ENCODE peak calls at places on chromosome 16, in eight cellular contexts. One of them, this sample, is unnamed. For H3K4me1, the result is how much of the 10 kb centered on the place peaks cover.

GRCh38 chr16:1884155-1884760 is 12.3 kb upstream of the MEIOB start:
- DNase-seq in IMR-90: no peak
- DNase-seq in H1: no peak
- DNase-seq in esophagus squamous epithelium: no peak
- DNase-seq in neural progenitor cell: no peak
- DNase-seq in CD8-positive, alpha-beta T cell: no peak
- DNase-seq in thoracic aorta: no peak
- DNase-seq in CD4-positive, CD25-positive, alpha-beta regulatory T cell: no peak
- DNase-seq in this sample: no peak

GRCh38 chr16:695355-696089 is 5.3 kb upstream of the WDR24 start:
- DNase-seq in IMR-90: no peak
- DNase-seq in H1: peak
- DNase-seq in esophagus squamous epithelium: no peak
- DNase-seq in neural progenitor cell: peak
- DNase-seq in CD8-positive, alpha-beta T cell: peak
- DNase-seq in thoracic aorta: no peak
- DNase-seq in CD4-positive, CD25-positive, alpha-beta regulatory T cell: peak
- DNase-seq in this sample: no peak

GRCh38 chr16:7025616-7026190 is 306.9 kb upstream of the RBFOX1 start:
- DNase-seq in IMR-90: no peak
- DNase-seq in H1: peak
- DNase-seq in esophagus squamous epithelium: no peak
- DNase-seq in neural progenitor cell: peak
- DNase-seq in CD8-positive, alpha-beta T cell: no peak
- DNase-seq in thoracic aorta: no peak
- DNase-seq in CD4-positive, CD25-positive, alpha-beta regulatory T cell: no peak
- DNase-seq in this sample: no peak

GRCh38 chr16:49183911-49184310 is 97.7 kb downstream of the CBLN1 start:
- DNase-seq in IMR-90: no peak
- DNase-seq in H1: peak
- DNase-seq in esophagus squamous epithelium: no peak
- DNase-seq in neural progenitor cell: peak
- DNase-seq in CD8-positive, alpha-beta T cell: no peak
- DNase-seq in thoracic aorta: no peak
- DNase-seq in CD4-positive, CD25-positive, alpha-beta regulatory T cell: no peak
- DNase-seq in this sample: no peak

GRCh38 chr16:70523013-70523620 is at the start of gene COG4:
- DNase-seq in IMR-90: peak
- DNase-seq in H1: peak
- DNase-seq in esophagus squamous epithelium: peak
- DNase-seq in neural progenitor cell: peak
- DNase-seq in CD8-positive, alpha-beta T cell: peak
- DNase-seq in thoracic aorta: peak
- DNase-seq in CD4-positive, CD25-positive, alpha-beta regulatory T cell: peak
- DNase-seq in this sample: peak

GRCh38 chr16:21156767-21157467 is 1.6 kb upstream of the LDAF1 start:
- DNase-seq in IMR-90: peak
- DNase-seq in H1: peak
- DNase-seq in esophagus squamous epithelium: no peak
- DNase-seq in neural progenitor cell: peak
- DNase-seq in CD8-positive, alpha-beta T cell: no peak
- DNase-seq in thoracic aorta: no peak
- DNase-seq in CD4-positive, CD25-positive, alpha-beta regulatory T cell: no peak
- DNase-seq in this sample: no peak

GRCh38 chr16:89422905-89423630 is 67.3 kb downstream of the ANKRD11 start:
- DNase-seq in IMR-90: peak
- DNase-seq in H1: no peak
- DNase-seq in esophagus squamous epithelium: no peak
- DNase-seq in neural progenitor cell: no peak
- DNase-seq in CD8-positive, alpha-beta T cell: peak
- DNase-seq in thoracic aorta: no peak
- DNase-seq in CD4-positive, CD25-positive, alpha-beta regulatory T cell: no peak
- DNase-seq in this sample: no peak

GRCh38 chr16:87308826-87309225 is 8.4 kb downstream of the C16orf95 start:
- DNase-seq in IMR-90: no peak
- DNase-seq in H1: no peak
- DNase-seq in esophagus squamous epithelium: no peak
- DNase-seq in neural progenitor cell: no peak
- DNase-seq in CD8-positive, alpha-beta T cell: no peak
- DNase-seq in thoracic aorta: no peak
- DNase-seq in CD4-positive, CD25-positive, alpha-beta regulatory T cell: no peak
- DNase-seq in this sample: no peak

GRCh38 chr16:79172306-79172705 is 428.2 kb downstream of the MAF start:
- DNase-seq in IMR-90: no peak
- DNase-seq in H1: no peak
- DNase-seq in esophagus squamous epithelium: no peak
- DNase-seq in neural progenitor cell: no peak
- DNase-seq in CD8-positive, alpha-beta T cell: no peak
- DNase-seq in thoracic aorta: no peak
- DNase-seq in CD4-positive, CD25-positive, alpha-beta regulatory T cell: no peak
- DNase-seq in this sample: no peak

GRCh38 chr16:27403601-27403992 is 1.6 kb downstream of the IL21R start:
- DNase-seq in IMR-90: no peak
- DNase-seq in H1: no peak
- DNase-seq in esophagus squamous epithelium: no peak
- DNase-seq in neural progenitor cell: no peak
- DNase-seq in CD8-positive, alpha-beta T cell: peak
- DNase-seq in thoracic aorta: no peak
- DNase-seq in CD4-positive, CD25-positive, alpha-beta regulatory T cell: no peak
- DNase-seq in this sample: no peak
- H3K27ac ChIP-seq in IMR-90: no peak
- H3K27ac ChIP-seq in H1: no peak
- H3K27ac ChIP-seq in esophagus squamous epithelium: no peak
- H3K27ac ChIP-seq in neural progenitor cell: no peak
- H3K27ac ChIP-seq in CD8-positive, alpha-beta T cell: peak
- H3K27ac ChIP-seq in thoracic aorta: no peak
- H3K27ac ChIP-seq in CD4-positive, CD25-positive, alpha-beta regulatory T cell: peak
- H3K27ac ChIP-seq in this sample: no peak

GRCh38 chr16:27840311-27841060 is 223.0 kb downstream of the GSG1L start:
- DNase-seq in IMR-90: no peak
- DNase-seq in H1: no peak
- DNase-seq in esophagus squamous epithelium: no peak
- DNase-seq in neural progenitor cell: no peak
- DNase-seq in CD8-positive, alpha-beta T cell: no peak
- DNase-seq in thoracic aorta: no peak
- DNase-seq in CD4-positive, CD25-positive, alpha-beta regulatory T cell: no peak
- DNase-seq in this sample: no peak
- H3K4me1 ChIP-seq in IMR-90: under half
- H3K4me1 ChIP-seq in H1: under half
- H3K4me1 ChIP-seq in esophagus squamous epithelium: under half
- H3K4me1 ChIP-seq in neural progenitor cell: under half
- H3K4me1 ChIP-seq in CD8-positive, alpha-beta T cell: under half
- H3K4me1 ChIP-seq in thoracic aorta: under half
- H3K4me1 ChIP-seq in CD4-positive, CD25-positive, alpha-beta regulatory T cell: under half
- H3K4me1 ChIP-seq in this sample: under half

GRCh38 chr16:69188716-69189115 is 1.8 kb downstream of the SNTB2 start:
- DNase-seq in IMR-90: peak
- DNase-seq in H1: no peak
- DNase-seq in esophagus squamous epithelium: no peak
- DNase-seq in neural progenitor cell: peak
- DNase-seq in CD8-positive, alpha-beta T cell: no peak
- DNase-seq in thoracic aorta: no peak
- DNase-seq in CD4-positive, CD25-positive, alpha-beta regulatory T cell: no peak
- DNase-seq in this sample: no peak
- H3K4me3 ChIP-seq in IMR-90: peak
- H3K4me3 ChIP-seq in H1: peak
- H3K4me3 ChIP-seq in esophagus squamous epithelium: peak
- H3K4me3 ChIP-seq in neural progenitor cell: peak
- H3K4me3 ChIP-seq in CD8-positive, alpha-beta T cell: peak
- H3K4me3 ChIP-seq in thoracic aorta: peak
- H3K4me3 ChIP-seq in CD4-positive, CD25-positive, alpha-beta regulatory T cell: peak
- H3K4me3 ChIP-seq in this sample: peak

GRCh38 chr16:50539053-50539615 is 9.1 kb upstream of the NKD1 start:
- DNase-seq in IMR-90: no peak
- DNase-seq in H1: no peak
- DNase-seq in esophagus squamous epithelium: no peak
- DNase-seq in neural progenitor cell: peak
- DNase-seq in CD8-positive, alpha-beta T cell: no peak
- DNase-seq in thoracic aorta: no peak
- DNase-seq in CD4-positive, CD25-positive, alpha-beta regulatory T cell: no peak
- DNase-seq in this sample: no peak
- H3K27ac ChIP-seq in IMR-90: no peak
- H3K27ac ChIP-seq in H1: no peak
- H3K27ac ChIP-seq in esophagus squamous epithelium: no peak
- H3K27ac ChIP-seq in neural progenitor cell: no peak
- H3K27ac ChIP-seq in CD8-positive, alpha-beta T cell: no peak
- H3K27ac ChIP-seq in thoracic aorta: no peak
- H3K27ac ChIP-seq in CD4-positive, CD25-positive, alpha-beta regulatory T cell: no peak
- H3K27ac ChIP-seq in this sample: no peak

GRCh38 chr16:67992661-67993206 is 6.5 kb downstream of the DPEP2 start:
- DNase-seq in IMR-90: no peak
- DNase-seq in H1: no peak
- DNase-seq in esophagus squamous epithelium: no peak
- DNase-seq in neural progenitor cell: no peak
- DNase-seq in CD8-positive, alpha-beta T cell: no peak
- DNase-seq in thoracic aorta: no peak
- DNase-seq in CD4-positive, CD25-positive, alpha-beta regulatory T cell: peak
- DNase-seq in this sample: no peak
- H3K4me1 ChIP-seq in IMR-90: under half
- H3K4me1 ChIP-seq in H1: under half
- H3K4me1 ChIP-seq in esophagus squamous epithelium: under half
- H3K4me1 ChIP-seq in neural progenitor cell: under half
- H3K4me1 ChIP-seq in CD8-positive, alpha-beta T cell: under half
- H3K4me1 ChIP-seq in thoracic aorta: under half
- H3K4me1 ChIP-seq in CD4-positive, CD25-positive, alpha-beta regulatory T cell: under half
- H3K4me1 ChIP-seq in this sample: under half